ENCODE peak calls at places on chromosome 5, in nine cellular contexts. S is mammary epithelial cell, D is ovary, G is fibroblast of lung, P is spleen, L is hepatocyte, J is HCT116, U is A549, T is heart left ventricle. O is an unnamed sample.

GRCh38 chr5:173670130-173670591 is 53.7 kb upstream of the BOD1 start:
- DNase-seq in S (no peak), D (no peak), G (peak; percentile 50), P (no peak), L (no peak), J (no peak), U (no peak), T (no peak), O (no peak)

GRCh38 chr5:179588166-179588565 is 35.3 kb downstream of the HNRNPH1 start:
- DNase-seq in S (no peak), D (no peak), G (no peak), P (peak; percentile 22), L (no peak), J (no peak), U (no peak), T (no peak), O (no peak)

GRCh38 chr5:127442085-127442484 is 75.4 kb upstream of the PRRC1 start:
- DNase-seq in S (peak; percentile 4), D (no peak), G (peak; percentile 34), P (no peak), L (peak; percentile 24), J (no peak), U (peak; percentile 13), T (no peak), O (no peak)

GRCh38 chr5:52674815-52675545 is 112.7 kb upstream of the ITGA1 start:
- DNase-seq in S (no peak), D (no peak), G (peak; percentile 51), P (no peak), L (no peak), J (no peak), U (no peak), T (no peak), O (no peak)

GRCh38 chr5:160619381-160619780 is 197.7 kb downstream of the PTTG1 start:
- DNase-seq in S (no peak), D (no peak), G (no peak), P (no peak), L (no peak), J (no peak), U (no peak), T (no peak), O (no peak)

GRCh38 chr5:75168026-75168750 is 68.5 kb downstream of the ANKRD31 start:
- DNase-seq in S (no peak), D (no peak), G (no peak), P (no peak), L (no peak), J (no peak), U (no peak), T (no peak), O (no peak)

GRCh38 chr5:159422371-159422770 is 92.1 kb upstream of the IL12B start:
- DNase-seq in S (no peak), D (no peak), G (no peak), P (no peak), L (no peak), J (no peak), U (no peak), T (no peak), O (no peak)

GRCh38 chr5:6745706-6746217 is 32.5 kb downstream of the TENT4A start:
- DNase-seq in S (peak; percentile 44), D (peak; percentile 16), G (peak; percentile 79), P (peak; percentile 32), L (peak; percentile 68), J (peak; percentile 31), U (peak; percentile 52), T (no peak), O (no peak)

GRCh38 chr5:20572560-20572959 is 584.6 kb upstream of the CDH18 start:
- DNase-seq in S (peak; percentile 89), D (no peak), G (peak; percentile 88), P (no peak), L (peak; percentile 13), J (no peak), U (peak; percentile 76), T (no peak), O (no peak)

GRCh38 chr5:59066367-59067163 is 483.7 kb downstream of the RAB3C start:
- DNase-seq in S (peak; percentile 50), D (no peak), G (no peak), P (no peak), L (no peak), J (no peak), U (peak; percentile 81), T (no peak), O (no peak)

GRCh38 chr5:168076561-168076991 is 214.9 kb upstream of the WWC1 start:
- DNase-seq in S (no peak), D (no peak), G (peak; percentile 67), P (no peak), L (peak; percentile 56), J (peak; percentile 2), U (peak; percentile 36), T (peak; percentile 57), O (peak; percentile 36)

GRCh38 chr5:66529704-66530103 is 66.5 kb upstream of the MAST4 start:
- DNase-seq in S (no peak), D (no peak), G (no peak), P (no peak), L (no peak), J (no peak), U (no peak), T (no peak), O (no peak)

GRCh38 chr5:113091622-113092021 is 115.0 kb downstream of the DCP2 start:
- DNase-seq in S (no peak), D (peak; percentile 75), G (no peak), P (no peak), L (no peak), J (no peak), U (no peak), T (no peak), O (no peak)
- H3K27ac ChIP-seq in S (no peak overlapping the region), D (no peak overlapping the region), G (no peak overlapping the region), P (no peak overlapping the region), L (no peak overlapping the region), J (no peak overlapping the region), U (no peak overlapping the region), T (no peak overlapping the region), O (no peak overlapping the region)

GRCh38 chr5:31393126-31393525 is 138.8 kb downstream of the DROSHA start:
- DNase-seq in S (no peak), D (no peak), G (no peak), P (no peak), L (no peak), J (no peak), U (no peak), T (no peak), O (peak; percentile 83)

GRCh38 chr5:31392061-31392460 is 139.8 kb downstream of the DROSHA start:
- DNase-seq in S (no peak), D (no peak), G (no peak), P (no peak), L (no peak), J (no peak), U (no peak), T (no peak), O (no peak)

GRCh38 chr5:31401691-31402090 is 130.2 kb downstream of the DROSHA start:
- DNase-seq in S (no peak), D (no peak), G (no peak), P (no peak), L (no peak), J (no peak), U (no peak), T (no peak), O (no peak)

GRCh38 chr5:31397926-31398557 is 133.9 kb downstream of the DROSHA start:
- DNase-seq in S (no peak), D (no peak), G (no peak), P (no peak), L (no peak), J (no peak), U (no peak), T (no peak), O (no peak)

DNA sequence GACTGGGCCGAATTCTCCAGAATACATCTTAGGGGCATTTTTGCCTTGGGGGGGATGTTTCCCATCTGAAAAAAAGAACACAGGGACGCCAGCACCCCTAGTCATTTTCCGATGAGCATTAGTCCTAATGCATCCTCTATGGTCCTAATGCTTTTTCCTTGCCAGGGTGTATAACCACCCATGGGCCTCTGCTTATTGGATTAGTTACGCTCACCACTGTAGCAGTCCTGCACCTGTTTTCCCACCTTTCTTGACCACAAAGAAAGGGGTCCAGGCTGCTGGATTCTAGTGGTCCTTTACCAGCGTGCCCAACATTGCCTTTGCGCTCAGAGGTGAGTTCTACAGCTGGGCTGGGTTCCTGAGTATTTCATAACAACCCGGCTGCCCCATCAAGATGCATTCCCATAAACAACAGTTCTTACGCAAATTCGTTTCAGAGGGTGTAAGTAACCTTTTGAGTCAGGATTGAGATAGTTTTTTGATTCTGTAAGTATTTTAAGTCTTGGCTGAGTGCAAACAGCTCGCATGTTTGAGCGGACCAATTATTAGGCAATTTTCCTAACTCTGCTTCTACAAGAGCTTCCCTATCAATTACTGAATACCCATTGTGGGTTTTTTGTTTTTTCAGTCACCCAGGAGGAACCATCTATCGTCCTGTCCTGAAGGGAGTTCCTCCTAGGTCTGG is 135.1 kb downstream of the DROSHA start:
- DNase-seq in S (no peak), D (no peak), G (no peak), P (no peak), L (no peak), J (no peak), U (no peak), T (no peak), O (no peak)
- H3K27ac ChIP-seq in S (no peak overlapping the region), D (no peak overlapping the region), G (no peak overlapping the region), P (no peak overlapping the region), L (no peak overlapping the region), J (no peak overlapping the region), U (no peak overlapping the region), T (no peak overlapping the region), O (no peak overlapping the region)

DNA sequence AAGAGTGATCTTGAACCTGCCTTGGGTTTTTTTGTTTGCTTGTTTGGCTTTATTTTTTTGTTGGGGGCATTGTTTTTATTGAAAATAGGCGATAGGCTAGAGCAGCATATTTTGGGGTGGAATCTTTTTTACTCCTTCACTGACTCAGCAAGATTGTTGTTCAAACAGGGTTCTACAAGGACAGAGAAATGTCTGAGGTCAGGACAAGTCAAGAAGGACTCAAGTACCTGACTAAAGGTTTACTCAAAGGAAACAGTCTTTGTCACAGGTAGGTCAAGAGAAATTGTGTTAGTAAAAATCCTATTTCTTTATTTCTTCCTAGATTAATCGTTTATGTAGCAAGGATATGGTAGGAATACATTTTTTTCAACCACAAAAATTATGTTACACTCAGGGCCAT is 1564.0 kb upstream of the CDH9 start:
- DNase-seq in S (no peak), D (no peak), G (no peak), P (no peak), L (no peak), J (no peak), U (no peak), T (no peak), O (no peak)
- H3K27ac ChIP-seq in S (no peak overlapping the region), D (no peak overlapping the region), G (no peak overlapping the region), P (no peak overlapping the region), L (no peak overlapping the region), J (no peak overlapping the region), U (no peak overlapping the region), T (no peak overlapping the region), O (no peak overlapping the region)

DNA sequence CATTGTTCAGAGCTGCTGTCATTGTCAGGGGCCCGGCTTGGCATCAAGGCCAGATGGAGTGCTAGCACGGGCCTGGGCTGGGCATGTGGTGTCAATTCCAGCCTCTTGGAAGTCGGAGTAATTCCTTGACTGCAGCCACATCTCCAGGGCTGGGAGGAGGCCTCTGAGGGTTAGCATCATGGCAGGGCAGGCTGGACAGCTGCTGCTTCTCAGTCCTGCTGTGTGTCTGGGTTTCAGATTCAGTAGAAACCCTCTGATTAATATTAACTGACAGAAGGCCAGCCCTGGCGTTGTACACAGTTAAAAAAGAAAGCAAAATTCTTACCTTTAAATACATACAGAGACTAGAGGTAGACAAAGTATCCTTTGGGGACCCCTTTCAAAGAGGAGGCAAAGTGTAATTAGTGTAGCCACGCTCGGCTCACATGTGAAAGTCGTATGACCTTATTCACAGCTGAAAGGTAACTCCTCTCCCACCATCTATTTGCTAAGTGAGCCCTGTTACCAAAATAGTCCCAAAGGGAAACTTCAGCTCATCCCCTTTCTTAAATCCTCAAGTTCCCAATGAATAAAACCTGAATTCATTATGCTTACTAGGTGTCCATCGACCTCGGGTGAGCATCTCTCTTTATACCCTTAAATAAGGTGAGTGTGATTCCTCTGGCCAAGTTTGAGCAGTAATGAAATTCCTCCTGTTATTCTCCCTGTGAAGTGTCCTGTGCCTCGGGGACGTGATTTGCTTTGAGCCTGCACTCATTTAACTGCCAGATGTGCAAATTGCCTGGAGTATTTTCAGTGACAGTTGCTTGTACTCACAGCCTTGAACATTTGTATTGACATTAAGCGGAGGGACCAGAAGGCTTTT is 126.6 kb downstream of the DOCK2 start:
- DNase-seq in S (no peak), D (no peak), G (peak; percentile 24), P (no peak), L (no peak), J (no peak), U (no peak), T (no peak), O (no peak)
- H3K27ac ChIP-seq in S (no peak overlapping the region), D (no peak overlapping the region), G (no peak overlapping the region), P (no peak overlapping the region), L (no peak overlapping the region), J (no peak overlapping the region), U (no peak overlapping the region), T (no peak overlapping the region), O (no peak overlapping the region)

O was measured in thyroid gland.